ENCODE peak calls at places on chromosomes 2 and 18, in five cellular contexts. S is stimulated activated naive CD4-positive, alpha-beta T cell; Y is lower lobe of right lung; B is stimulated activated CD8-positive, alpha-beta memory T cell treated with anti-CD3 and anti-CD28 coated beads, Interleukin-4, amount 100 ng/mL, for 1 hour; N is activated naive CD8-positive, alpha-beta T cell treated with anti-CD3 and anti-CD28 coated beads for 36 hours. J is an unnamed sample.

GRCh38 chr2:217270801-217271121 is 410.9 kb upstream of the TNP1 start:
- DNase-seq in B (no peak), S (no peak), N (no peak), Y (no peak), J (no peak)

GRCh38 chr18:59904051-59904601 is 4.3 kb downstream of the PMAIP1 start:
- DNase-seq in N (no peak), Y (no peak), S (no peak), B (no peak), J (no peak)

GRCh38 chr2:146931109-146931508 is 913.7 kb upstream of the ACVR2A start:
- DNase-seq in B (no peak), N (no peak), Y (no peak), S (no peak), J (no peak)

GRCh38 chr2:189276277-189276676 is 96.7 kb upstream of the COL5A2 start:
- DNase-seq in B (no peak), S (no peak), N (no peak), Y (no peak), J (no peak)

GRCh38 chr2:101305492-101306123 is 2.9 kb downstream of the RNF149 start:
- DNase-seq in N (no peak), Y (no peak), B (no peak), S (no peak), J (no peak)

GRCh38 chr18:35910327-35910726 is 62.2 kb upstream of the RMP24 start:
- DNase-seq in B (no peak), Y (no peak), N (no peak), S (no peak), J (no peak)

GRCh38 chr2:188765522-188765921 is 208.7 kb upstream of the COL3A1 start:
- DNase-seq in B (no peak), Y (no peak), S (no peak), N (no peak), J (no peak)

GRCh38 chr2:237404413-237404812 is 9.6 kb downstream of the COL6A3 start:
- DNase-seq in N (no peak), S (no peak), Y (no peak), B (no peak), J (no peak)

GRCh38 chr2:23410596-23410995 is 25.6 kb downstream of the KLHL29 start:
- DNase-seq in Y (no peak), S (no peak), N (no peak), B (no peak), J (no peak)

GRCh38 chr18:22032392-22032961 is 136.9 kb upstream of the GATA6 start:
- DNase-seq in B (no peak), N (no peak), S (no peak), Y (no peak), J (no peak)

GRCh38 chr2:148930046-148930775 is 55.2 kb downstream of the KIF5C start:
- DNase-seq in S (no peak), B (no peak), N (no peak), Y (no peak), J (no peak)

GRCh38 chr2:173021939-173022371 is 53.7 kb upstream of the MAP3K20 start:
- DNase-seq in S (no peak), B (no peak), N (no peak), Y (no peak), J (no peak)

GRCh38 chr2:126227250-126227649 is 428.7 kb upstream of the GYPC start:
- DNase-seq in Y (no peak), B (no peak), N (no peak), S (no peak), J (no peak)

GRCh38 chr2:37125404-37125803 is 31.4 kb downstream of the EIF2AK2 start:
- DNase-seq in N (no peak), B (no peak), S (no peak), Y (no peak), J (no peak)

GRCh38 chr2:158729873-158730620 is 65.1 kb upstream of the DAPL1 start:
- DNase-seq in Y (no peak), N (no peak), S (no peak), B (no peak), J (no peak)

J was measured in GF-D8.